ENCODE peak calls at places on chromosomes 1 and 21, in five cellular contexts. G is psoas muscle, Q is cardiac muscle cell, E is vagina, D is A673. B is an unnamed sample.

GRCh38 chr1:155325596-155325893 is 4.9 kb downstream of the RUSC1 start:
- DNase-seq in G (no peak), D (no peak), E (no peak), Q (no peak), B (no peak)

GRCh38 chr1:112322983-112323678 is 72.9 kb upstream of the CTTNBP2NL start:
- DNase-seq in Q (no peak), D (no peak), G (no peak), E (no peak), B (no peak)

GRCh38 chr1:153358691-153358975 is 979 bp downstream of the S100A9 start:
- DNase-seq in D (no peak), G (no peak), Q (no peak), E (peak), B (no peak)

GRCh38 chr1:90838720-90839119 is 121.6 kb upstream of the BARHL2 start:
- DNase-seq in Q (no peak), D (no peak), E (no peak), G (no peak), B (no peak)

GRCh38 chr1:201649776-201650607 is 111.1 kb downstream of the NAV1 start:
- DNase-seq in G (peak), D (peak), Q (peak), E (no peak), B (no peak)

GRCh38 chr1:193614817-193615216 is 428.4 kb upstream of the B3GALT2 start:
- DNase-seq in Q (no peak), D (no peak), G (no peak), E (no peak), B (peak)

GRCh38 chr1:32618673-32619221 is 31.6 kb downstream of the ZBTB8OS start:
- DNase-seq in E (no peak), Q (no peak), G (no peak), D (peak), B (no peak)

GRCh38 chr1:8815582-8816285 is 1.7 kb downstream of the RERE start:
- DNase-seq in Q (peak), G (no peak), D (peak), E (no peak), B (no peak)

GRCh38 chr1:189021577-189021976 is 1456.1 kb downstream of the BRINP3 start:
- DNase-seq in Q (no peak), G (no peak), D (no peak), E (no peak), B (no peak)

GRCh38 chr1:183490932-183491331 is 18.6 kb downstream of the SMG7 start:
- DNase-seq in E (no peak), G (no peak), D (no peak), Q (no peak), B (no peak)

GRCh38 chr1:116167625-116168276 is 56.6 kb downstream of the MAB21L3 start:
- DNase-seq in E (peak), Q (peak), G (no peak), D (no peak), B (no peak)

GRCh38 chr1:162619076-162619475 is 13.2 kb upstream of the DDR2 start:
- DNase-seq in D (no peak), E (no peak), Q (no peak), G (no peak), B (no peak)

GRCh38 chr1:83747853-83748482 is 251.0 kb downstream of the TTLL7 start:
- DNase-seq in Q (no peak), E (no peak), D (no peak), G (no peak), B (no peak)

GRCh38 chr1:231279081-231279480 is 38.1 kb downstream of the GNPAT start:
- DNase-seq in Q (no peak), D (no peak), G (no peak), E (no peak), B (no peak)

GRCh38 chr1:3011631-3012510 is 9.4 kb upstream of the ACTRT2 start:
- DNase-seq in G (no peak), Q (no peak), D (no peak), E (no peak), B (no peak)

GRCh38 chr1:159406821-159407220 is 25.2 kb upstream of the OR10J4 start:
- DNase-seq in Q (no peak), D (no peak), E (no peak), G (no peak), B (no peak)
- H3K4me3 ChIP-seq in Q (no peak), D (no peak), E (no peak), G (no peak), B (no peak)

GRCh38 chr1:207264663-207265270 is 56.7 kb upstream of the CD55 start:
- DNase-seq in D (no peak), E (no peak), G (no peak), Q (no peak), B (no peak)

GRCh38 chr1:207261971-207262370 is 59.5 kb upstream of the CD55 start:
- DNase-seq in Q (no peak), D (no peak), E (no peak), G (no peak), B (no peak)

GRCh38 chr1:207256869-207257268 is 64.6 kb upstream of the CD55 start:
- DNase-seq in D (no peak), G (no peak), E (no peak), Q (no peak), B (no peak)

GRCh38 chr1:207259391-207259790 is 62.1 kb upstream of the CD55 start:
- DNase-seq in Q (no peak), E (no peak), G (no peak), D (no peak), B (no peak)
- TF ChIP-seq CTCF in Q (peak), E (no peak), G (peak), D (peak), B (peak)

DNA sequence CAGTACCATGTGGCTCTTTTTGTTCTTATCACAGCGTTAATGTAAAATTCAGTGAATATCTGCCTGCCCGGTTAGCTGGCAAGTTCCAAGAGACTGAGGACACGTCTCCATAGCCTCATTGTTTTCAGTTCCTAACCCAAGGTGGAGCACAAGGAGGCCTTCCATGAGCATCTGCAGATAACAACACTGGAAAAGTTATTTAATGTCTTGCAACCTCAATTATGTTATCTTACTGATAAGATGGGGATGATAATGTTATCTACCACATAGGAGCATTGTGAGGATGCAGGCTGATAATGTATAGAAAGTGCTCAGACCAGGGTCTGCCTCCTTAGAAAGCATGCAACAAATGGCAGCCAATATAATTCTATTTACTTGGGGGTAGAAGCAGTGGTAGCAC is 109.6 kb upstream of the DNAH14 start:
- DNase-seq in Q (no peak), G (no peak), E (peak), D (no peak), B (no peak)
- H3K4me3 ChIP-seq in Q (no peak), G (no peak), E (no peak), D (no peak), B (no peak)

GRCh38 chr1:156626079-156626438 is 6.8 kb downstream of the HAPLN2 start:
- DNase-seq in Q (no peak), E (no peak), G (no peak), D (no peak), B (no peak)
- TF ChIP-seq CTCF in Q (no peak), E (no peak), G (no peak), D (no peak), B (no peak)

GRCh38 chr21:45013271-45013841 is 61.0 kb upstream of the ADARB1 start:
- DNase-seq in G (peak), E (no peak), D (no peak), Q (no peak), B (no peak)
- H3K4me3 ChIP-seq in G (no peak), E (no peak), D (no peak), Q (no peak), B (no peak)

GRCh38 chr1:29453502-29454240 is 217.3 kb downstream of the PTPRU start:
- DNase-seq in E (no peak), G (no peak), Q (peak), D (peak), B (no peak)
- TF ChIP-seq CTCF in E (no peak), G (no peak), Q (peak), D (peak), B (peak)

GRCh38 chr1:44417351-44418021 is 12.4 kb downstream of the RNF220 start:
- DNase-seq in D (no peak), Q (peak), G (no peak), E (no peak), B (no peak)
- H3K4me3 ChIP-seq in D (no peak), Q (peak), G (peak), E (peak), B (no peak)

B was measured in AG04449.